ENCODE peak calls at places on chromosome 22, in eight cellular contexts. N, Y, W, V, M, D, F and R are unnamed samples. For H3K4me1 and H3K27me3, the result is how much of the 10 kb centered on the place peaks cover.

GRCh38 chr22:32444068-32444467 is 20.2 kb downstream of the BPIFC start:
- DNase-seq in N (peak), W (peak), V (no peak), M (no peak), F (no peak), D (no peak), Y (no peak), R (no peak)

GRCh38 chr22:29167032-29167911 is 38.4 kb upstream of the EMID1 start:
- DNase-seq in W (no peak), Y (peak), D (no peak), N (no peak), V (peak), F (peak), M (peak), R (no peak)

GRCh38 chr22:18024276-18024939 is at the start of gene MICAL3:
- DNase-seq in F (peak), Y (peak), N (peak), V (peak), W (peak), M (peak), D (peak), R (peak)

GRCh38 chr22:24408630-24409029 is 18.8 kb upstream of the ADORA2A start:
- DNase-seq in N (no peak), W (no peak), Y (no peak), D (peak), M (no peak), V (no peak), F (no peak), R (peak)

GRCh38 chr22:42277988-42278776 is 7.7 kb upstream of the TCF20 start:
- DNase-seq in F (no peak), V (peak), N (peak), W (no peak), Y (no peak), M (no peak), D (no peak), R (no peak)

GRCh38 chr22:33874206-33874605 is 46.1 kb downstream of the LARGE1 start:
- DNase-seq in W (no peak), N (no peak), V (no peak), D (no peak), Y (no peak), M (no peak), F (no peak), R (no peak)

GRCh38 chr22:42228480-42228879 is 42.0 kb downstream of the TCF20 start:
- DNase-seq in F (no peak), M (no peak), V (no peak), W (no peak), Y (no peak), D (no peak), N (no peak), R (no peak)

GRCh38 chr22:29469755-29470154 is 10.3 kb upstream of the NEFH start:
- DNase-seq in M (no peak), F (no peak), W (no peak), N (no peak), D (no peak), V (no peak), Y (no peak), R (no peak)

GRCh38 chr22:32327596-32328171 is 30.0 kb upstream of the RFPL3 start:
- DNase-seq in M (peak), W (no peak), F (no peak), Y (no peak), N (no peak), V (no peak), D (no peak), R (no peak)

GRCh38 chr22:50674606-50675552 is 2.3 kb downstream of the SHANK3 start:
- DNase-seq in V (peak), D (peak), W (peak), Y (no peak), M (no peak), F (no peak), N (peak), R (no peak)

GRCh38 chr22:33538277-33538885 is 381.9 kb downstream of the LARGE1 start:
- DNase-seq in D (no peak), N (no peak), M (no peak), V (no peak), F (no peak), Y (no peak), W (no peak), R (no peak)

GRCh38 chr22:35392357-35392756 is 7.6 kb upstream of the MCM5 start:
- DNase-seq in D (no peak), N (no peak), W (no peak), V (no peak), Y (peak), F (no peak), M (no peak), R (no peak)

GRCh38 chr22:18060646-18061620 is 16.9 kb upstream of the PEX26 start:
- DNase-seq in F (no peak), D (peak), Y (peak), V (no peak), N (no peak), M (no peak), W (peak), R (no peak)

GRCh38 chr22:42716221-42716620 is 4.4 kb downstream of the A4GALT start:
- DNase-seq in M (no peak), W (no peak), V (no peak), Y (no peak), F (no peak), D (no peak), N (no peak), R (no peak)

GRCh38 chr22:25712661-25713400 is 29.2 kb upstream of the MYO18B start:
- DNase-seq in F (no peak), W (no peak), N (no peak), M (no peak), Y (no peak), V (no peak), D (no peak), R (no peak)
- H3K4me1 ChIP-seq in F (under half), W (under half), N (under half), M (under half), Y (under half), V (under half), D (under half), R (under half)

GRCh38 chr22:39917091-39917703 is 16.3 kb downstream of the GRAP2 start:
- DNase-seq in D (no peak), F (no peak), Y (no peak), V (no peak), W (no peak), M (no peak), N (no peak), R (no peak)

GRCh38 chr22:39914584-39914983 is 13.7 kb downstream of the GRAP2 start:
- DNase-seq in M (no peak), W (no peak), V (no peak), D (no peak), N (no peak), Y (no peak), F (no peak), R (no peak)

GRCh38 chr22:39917776-39918493 is 17.1 kb downstream of the GRAP2 start:
- DNase-seq in F (no peak), M (no peak), Y (no peak), N (peak), D (no peak), V (no peak), W (no peak), R (no peak)

GRCh38 chr22:39915295-39915726 is 14.4 kb downstream of the GRAP2 start:
- DNase-seq in Y (no peak), F (no peak), N (no peak), M (no peak), D (no peak), W (no peak), V (no peak), R (no peak)

GRCh38 chr22:39916496-39916895 is 15.6 kb downstream of the GRAP2 start:
- DNase-seq in N (no peak), V (no peak), F (no peak), D (no peak), Y (no peak), M (no peak), W (no peak), R (no peak)
- H3K27me3 ChIP-seq in N (under half), V (under half), F (under half), D (under half), Y (under half), M (under half), W (half or more), R (under half)

DNA sequence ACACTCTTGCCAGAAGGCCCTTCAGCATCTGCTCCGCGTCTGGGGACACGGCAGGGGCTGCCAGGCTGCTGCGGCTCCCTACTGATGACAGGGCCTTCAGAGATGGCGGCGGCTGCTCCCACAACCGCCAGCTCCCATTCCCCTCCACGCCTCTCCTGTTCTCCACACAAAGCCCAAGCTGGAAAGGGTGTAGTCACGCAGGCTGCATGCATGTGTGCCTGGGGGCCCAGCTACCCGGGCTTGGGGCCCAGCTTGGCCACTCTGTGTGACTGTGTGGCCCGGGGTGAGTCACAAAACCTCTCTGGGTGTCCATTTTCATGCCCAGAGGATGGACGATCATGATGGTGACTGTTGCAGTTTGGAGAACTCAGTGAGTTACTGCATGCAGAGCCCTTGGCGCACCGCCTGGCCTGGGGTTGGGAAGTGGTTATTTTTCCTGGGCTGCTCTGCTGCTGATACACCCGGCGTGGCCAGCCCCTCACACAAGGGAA is 31.7 kb upstream of the PARVB start:
- DNase-seq in D (no peak), M (no peak), Y (no peak), F (no peak), V (no peak), W (no peak), N (peak), R (no peak)
- H3K27ac ChIP-seq in D (no peak), M (no peak), Y (no peak), F (no peak), V (no peak), W (no peak), N (no peak), R (no peak)

DNA sequence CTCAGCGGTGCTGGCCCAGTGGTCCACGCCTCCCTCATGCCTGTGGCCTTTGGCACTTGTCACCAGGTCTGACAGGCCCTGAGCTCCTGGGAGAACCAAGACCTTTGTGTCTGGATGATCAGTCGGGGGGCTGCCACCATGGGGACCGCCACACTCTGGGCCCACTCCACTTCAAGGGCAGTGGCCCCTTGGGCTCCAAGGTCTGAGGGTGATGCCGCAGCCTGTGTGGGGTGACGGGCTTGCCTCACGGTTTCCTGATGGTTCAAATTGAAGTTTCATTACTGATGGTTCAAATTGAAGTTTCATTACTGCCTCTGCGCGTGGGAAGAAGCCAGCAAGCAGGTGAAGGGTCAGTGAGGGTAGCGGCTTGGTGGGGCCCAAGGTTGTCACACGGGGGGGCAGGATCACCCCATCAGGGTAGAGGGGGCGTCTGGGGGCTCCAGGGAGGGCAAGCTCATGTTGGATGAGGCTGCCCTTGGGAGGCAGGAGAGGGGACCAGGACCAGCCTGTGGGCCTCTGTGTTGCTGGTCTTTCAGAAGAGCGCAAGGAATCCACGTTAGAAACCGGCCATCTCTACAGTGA is 27.5 kb downstream of the TRMU start:
- DNase-seq in M (no peak), Y (peak), V (no peak), F (no peak), N (no peak), W (no peak), D (no peak), R (no peak)
- H3K4me1 ChIP-seq in M (under half), Y (under half), V (under half), F (under half), N (under half), W (under half), D (under half), R (under half)

GRCh38 chr22:22554324-22555284 is 4.5 kb downstream of the PRAME start:
- DNase-seq in F (no peak), M (no peak), V (no peak), Y (no peak), N (peak), W (no peak), D (no peak), R (no peak)
- H3K27me3 ChIP-seq in F (under half), M (under half), V (under half), Y (under half), N (under half), W (under half), D (under half), R (under half)

GRCh38 chr22:46287873-46288751 is 8.6 kb upstream of the GTSE1 start:
- DNase-seq in W (no peak), F (no peak), M (peak), N (no peak), Y (no peak), D (no peak), V (no peak), R (no peak)
- H3K27ac ChIP-seq in W (no peak), F (no peak), M (no peak), N (no peak), Y (peak), D (peak), V (no peak), R (no peak)

GRCh38 chr22:20427945-20428417 is 9.6 kb downstream of the SCARF2 start:
- DNase-seq in D (no peak), F (no peak), W (no peak), M (peak), N (no peak), Y (no peak), V (peak), R (no peak)

GRCh38 chr22:20428496-20429253 is 8.9 kb downstream of the SCARF2 start:
- DNase-seq in N (no peak), M (peak), V (peak), F (no peak), D (no peak), Y (no peak), W (no peak), R (no peak)

GRCh38 chr22:20425821-20426615 is 11.6 kb downstream of the SCARF2 start:
- DNase-seq in D (no peak), F (no peak), W (no peak), N (no peak), V (no peak), M (peak), Y (no peak), R (no peak)

GRCh38 chr22:20429254-20430100 is 8.1 kb downstream of the SCARF2 start:
- DNase-seq in W (no peak), N (no peak), M (peak), D (peak), V (peak), Y (no peak), F (peak), R (peak)

DNA sequence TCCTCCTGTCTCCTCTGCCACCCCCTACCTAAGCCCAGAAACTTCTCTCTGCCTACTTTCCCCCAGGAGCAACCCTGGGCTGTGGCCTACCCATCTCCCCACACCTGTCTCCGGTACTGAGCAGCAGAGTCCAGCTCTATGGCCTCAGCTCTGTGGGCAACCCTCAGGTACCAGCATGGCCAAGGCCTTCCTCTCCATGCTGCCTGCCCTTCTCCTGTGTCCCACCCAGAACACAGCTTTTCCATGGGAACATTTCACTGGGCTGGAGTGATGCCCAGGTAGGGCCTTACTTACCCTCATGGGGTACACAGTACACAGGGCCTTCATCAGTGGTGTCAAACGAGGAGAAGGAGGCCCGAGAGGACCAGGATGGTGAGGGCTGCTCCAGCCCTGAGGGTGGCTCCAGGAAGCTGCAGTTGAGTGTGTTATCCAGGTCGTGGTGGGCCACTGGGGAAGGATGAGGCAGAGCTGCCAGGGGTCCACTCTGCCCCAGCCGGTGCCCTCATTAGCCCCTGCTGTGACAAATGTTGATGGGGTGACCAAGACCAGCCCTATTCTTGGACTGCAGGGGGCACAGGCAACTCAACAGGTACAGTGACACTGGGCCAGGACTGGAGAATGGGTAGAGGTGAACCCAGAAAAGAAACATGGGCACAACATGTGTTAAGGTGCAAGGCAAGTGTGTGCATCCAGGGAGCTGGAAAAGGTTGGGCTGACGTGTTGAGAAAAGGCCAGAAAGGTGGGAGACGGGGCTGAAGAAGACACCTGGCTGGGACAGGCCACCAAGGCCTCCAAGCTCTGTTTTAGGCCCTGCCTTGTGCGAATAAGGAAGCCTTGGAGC is 10.3 kb downstream of the SCARF2 start:
- DNase-seq in Y (no peak), N (no peak), W (no peak), V (no peak), D (no peak), F (no peak), M (peak), R (no peak)
- H3K4me1 ChIP-seq in Y (under half), N (under half), W (under half), V (half or more), D (under half), F (under half), M (under half), R (under half)

GRCh38 chr22:47967841-47968240 is 1205.4 kb downstream of the TBC1D22A start:
- DNase-seq in F (no peak), D (no peak), N (no peak), W (no peak), M (no peak), V (no peak), Y (no peak), R (no peak)

GRCh38 chr22:47963660-47964059 is 1201.2 kb downstream of the TBC1D22A start:
- DNase-seq in W (no peak), V (no peak), F (no peak), M (no peak), N (no peak), Y (no peak), D (no peak), R (no peak)

GRCh38 chr22:47965066-47965465 is 1202.6 kb downstream of the TBC1D22A start:
- DNase-seq in Y (no peak), D (no peak), F (no peak), V (no peak), W (no peak), N (no peak), M (no peak), R (no peak)

GRCh38 chr22:47966316-47966715 is 1203.9 kb downstream of the TBC1D22A start:
- DNase-seq in F (no peak), V (no peak), Y (no peak), W (no peak), M (no peak), N (no peak), D (no peak), R (no peak)

GRCh38 chr22:47965896-47966295 is 1203.4 kb downstream of the TBC1D22A start:
- DNase-seq in W (no peak), D (no peak), M (no peak), V (no peak), Y (no peak), N (no peak), F (no peak), R (no peak)
- H3K27me3 ChIP-seq in W (under half), D (under half), M (under half), V (under half), Y (under half), N (under half), F (under half), R (under half)

GRCh38 chr22:21736084-21736642 is 569 bp upstream of the YPEL1 start:
- DNase-seq in V (no peak), M (no peak), Y (no peak), N (no peak), D (no peak), W (peak), F (no peak), R (no peak)
- H3K27ac ChIP-seq in V (no peak), M (peak), Y (peak), N (no peak), D (no peak), W (no peak), F (no peak), R (no peak)

GRCh38 chr22:39316440-39317083 is 2.9 kb downstream of the RPL3 start:
- DNase-seq in N (peak), D (peak), F (peak), Y (peak), M (peak), V (peak), W (peak), R (peak)

GRCh38 chr22:39317084-39317755 is 2.2 kb downstream of the RPL3 start:
- DNase-seq in N (no peak), D (peak), Y (no peak), F (peak), M (peak), W (peak), V (no peak), R (peak)

GRCh38 chr22:39314251-39314971 is 5.0 kb downstream of the RPL3 start:
- DNase-seq in V (no peak), D (peak), F (no peak), M (peak), W (no peak), Y (no peak), N (no peak), R (no peak)

GRCh38 chr22:39313258-39314001 is 6.0 kb downstream of the RPL3 start:
- DNase-seq in W (no peak), D (no peak), V (no peak), F (no peak), N (no peak), Y (no peak), M (peak), R (no peak)

DNA sequence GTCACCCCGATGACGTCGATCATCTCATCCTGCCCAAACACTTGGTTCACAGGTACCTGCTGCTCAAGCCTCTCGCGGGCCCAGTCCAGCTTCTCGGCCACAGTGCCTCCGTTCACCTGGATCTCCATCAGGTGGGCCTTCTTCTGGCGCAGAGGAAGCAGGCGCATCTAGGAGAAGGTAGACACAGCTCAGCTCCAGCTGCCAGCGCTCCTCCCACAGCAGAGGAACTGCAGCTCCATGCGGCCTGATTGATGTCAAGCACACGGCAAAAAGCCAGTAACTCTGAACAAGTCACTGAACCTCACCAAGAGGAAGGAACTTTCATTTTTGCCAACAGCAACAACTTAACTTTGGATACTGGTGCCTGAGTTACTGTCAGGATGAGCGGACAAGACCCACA is 4.0 kb downstream of the RPL3 start:
- DNase-seq in W (no peak), F (no peak), V (no peak), D (peak), Y (no peak), N (peak), M (peak), R (no peak)
- H3K4me1 ChIP-seq in W (under half), F (half or more), V (under half), D (under half), Y (under half), N (under half), M (under half), R (under half)